ENCODE peak calls at places on chromosomes 3 and 15, in five cellular contexts. One of them, this sample, is unnamed. For H3K4me1, the result is how much of the 10 kb centered on the place peaks cover.

GRCh38 chr3:115148142-115148790 is 1.2 kb upstream of the ZBTB20 start:
- DNase-seq in kidney: no peak
- DNase-seq in SK-N-SH: no peak
- DNase-seq in NT2/D1: no peak
- DNase-seq in astrocyte: peak
- DNase-seq in this sample: no peak

GRCh38 chr15:31867536-31868442 is 162.5 kb upstream of the CHRNA7 start:
- DNase-seq in kidney: no peak
- DNase-seq in SK-N-SH: peak
- DNase-seq in NT2/D1: peak
- DNase-seq in astrocyte: peak
- DNase-seq in this sample: peak

GRCh38 chr3:53258600-53259426 is 3.0 kb upstream of the TKT start:
- DNase-seq in kidney: no peak
- DNase-seq in SK-N-SH: no peak
- DNase-seq in NT2/D1: peak
- DNase-seq in astrocyte: no peak
- DNase-seq in this sample: peak

GRCh38 chr3:45178131-45179023 is 32.2 kb upstream of the CDCP1 start:
- DNase-seq in kidney: no peak
- DNase-seq in SK-N-SH: no peak
- DNase-seq in NT2/D1: no peak
- DNase-seq in astrocyte: peak
- DNase-seq in this sample: no peak

GRCh38 chr3:21105784-21106183 is 645.2 kb downstream of the ZNF385D start:
- DNase-seq in kidney: no peak
- DNase-seq in SK-N-SH: no peak
- DNase-seq in NT2/D1: no peak
- DNase-seq in astrocyte: no peak
- DNase-seq in this sample: no peak

GRCh38 chr3:149216195-149216869 is 5.3 kb downstream of the CP start:
- DNase-seq in kidney: no peak
- DNase-seq in SK-N-SH: peak
- DNase-seq in NT2/D1: no peak
- DNase-seq in astrocyte: peak
- DNase-seq in this sample: no peak

GRCh38 chr3:64612916-64613526 is 74.8 kb downstream of the ADAMTS9 start:
- DNase-seq in kidney: no peak
- DNase-seq in SK-N-SH: peak
- DNase-seq in NT2/D1: no peak
- DNase-seq in astrocyte: peak
- DNase-seq in this sample: peak

GRCh38 chr3:153634683-153635082 is 472.7 kb downstream of the RAP2B start:
- DNase-seq in kidney: no peak
- DNase-seq in SK-N-SH: no peak
- DNase-seq in NT2/D1: no peak
- DNase-seq in astrocyte: no peak
- DNase-seq in this sample: no peak

GRCh38 chr3:123281929-123282328 is 80.2 kb downstream of the SEC22A start:
- DNase-seq in kidney: no peak
- DNase-seq in SK-N-SH: no peak
- DNase-seq in NT2/D1: no peak
- DNase-seq in astrocyte: no peak
- DNase-seq in this sample: peak

GRCh38 chr15:74235962-74236361 is at the start of gene CCDC33:
- DNase-seq in kidney: peak
- DNase-seq in SK-N-SH: no peak
- DNase-seq in NT2/D1: no peak
- DNase-seq in astrocyte: no peak
- DNase-seq in this sample: no peak

GRCh38 chr3:185024966-185025365 is 127.9 kb downstream of the C3orf70 start:
- DNase-seq in kidney: no peak
- DNase-seq in SK-N-SH: no peak
- DNase-seq in NT2/D1: no peak
- DNase-seq in astrocyte: no peak
- DNase-seq in this sample: no peak

GRCh38 chr3:50167782-50168317 is 12.7 kb downstream of the SEMA3F start:
- DNase-seq in kidney: no peak
- DNase-seq in SK-N-SH: no peak
- DNase-seq in NT2/D1: no peak
- DNase-seq in astrocyte: no peak
- DNase-seq in this sample: peak

GRCh38 chr3:50168791-50169190 is 13.7 kb downstream of the SEMA3F start:
- DNase-seq in kidney: no peak
- DNase-seq in SK-N-SH: no peak
- DNase-seq in NT2/D1: no peak
- DNase-seq in astrocyte: no peak
- DNase-seq in this sample: no peak

GRCh38 chr3:50169232-50169631 is 14.1 kb downstream of the SEMA3F start:
- DNase-seq in kidney: no peak
- DNase-seq in SK-N-SH: no peak
- DNase-seq in NT2/D1: no peak
- DNase-seq in astrocyte: no peak
- DNase-seq in this sample: no peak

GRCh38 chr3:50167069-50167781 is 12.1 kb downstream of the SEMA3F start:
- DNase-seq in kidney: peak
- DNase-seq in SK-N-SH: no peak
- DNase-seq in NT2/D1: no peak
- DNase-seq in astrocyte: peak
- DNase-seq in this sample: no peak

GRCh38 chr3:50168388-50168787 is 13.3 kb downstream of the SEMA3F start:
- DNase-seq in kidney: peak
- DNase-seq in SK-N-SH: no peak
- DNase-seq in NT2/D1: no peak
- DNase-seq in astrocyte: no peak
- DNase-seq in this sample: no peak
- H3K4me1 ChIP-seq in kidney: half or more
- H3K4me1 ChIP-seq in SK-N-SH: under half
- H3K4me1 ChIP-seq in NT2/D1: under half
- H3K4me1 ChIP-seq in astrocyte: half or more
- H3K4me1 ChIP-seq in this sample: under half

GRCh38 chr3:73605861-73606260 is 18.9 kb downstream of the PDZRN3 start:
- DNase-seq in kidney: no peak
- DNase-seq in SK-N-SH: no peak
- DNase-seq in NT2/D1: no peak
- DNase-seq in astrocyte: no peak
- DNase-seq in this sample: no peak
- H3K9ac ChIP-seq in kidney: no peak
- H3K9ac ChIP-seq in SK-N-SH: no peak
- H3K9ac ChIP-seq in NT2/D1: no peak
- H3K9ac ChIP-seq in astrocyte: no peak
- H3K9ac ChIP-seq in this sample: no peak

DNA sequence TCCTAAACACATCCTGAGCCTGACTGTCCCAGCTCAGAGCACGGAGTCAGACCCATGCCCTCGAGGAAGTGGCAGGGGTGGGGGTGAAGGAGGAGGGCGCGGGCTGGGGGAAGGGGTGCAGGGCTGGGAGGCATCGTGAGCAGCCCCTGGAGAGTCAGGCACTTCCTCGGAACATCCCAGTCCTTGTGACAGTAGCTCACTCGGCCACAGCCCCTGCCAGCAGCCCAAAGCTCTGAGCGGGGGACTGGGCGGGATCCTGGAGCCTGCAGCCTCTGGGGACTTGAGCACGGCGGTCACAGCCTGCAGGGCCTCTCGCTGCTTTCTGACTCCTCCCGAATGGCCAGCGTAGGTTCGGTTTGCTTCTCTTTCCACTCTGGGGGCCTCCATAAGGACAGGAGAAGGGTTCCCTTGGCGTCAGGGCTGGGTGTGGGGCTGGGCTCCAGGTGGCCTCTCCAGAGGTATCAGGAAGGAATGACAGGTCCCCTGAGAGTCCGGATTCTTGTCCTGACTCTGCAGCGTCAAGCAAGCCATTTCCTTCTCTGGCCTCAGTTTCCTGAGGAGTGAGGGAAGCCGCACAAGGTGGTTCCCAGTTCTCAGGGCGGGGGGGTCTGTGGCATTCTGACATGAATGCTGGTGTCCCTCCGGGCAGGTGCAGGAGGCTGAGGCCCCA is 20.9 kb downstream of the PSTPIP1 start:
- DNase-seq in kidney: no peak
- DNase-seq in SK-N-SH: no peak
- DNase-seq in NT2/D1: no peak
- DNase-seq in astrocyte: no peak
- DNase-seq in this sample: peak
- H3K4me1 ChIP-seq in kidney: under half
- H3K4me1 ChIP-seq in SK-N-SH: under half
- H3K4me1 ChIP-seq in NT2/D1: under half
- H3K4me1 ChIP-seq in astrocyte: under half
- H3K4me1 ChIP-seq in this sample: under half

DNA sequence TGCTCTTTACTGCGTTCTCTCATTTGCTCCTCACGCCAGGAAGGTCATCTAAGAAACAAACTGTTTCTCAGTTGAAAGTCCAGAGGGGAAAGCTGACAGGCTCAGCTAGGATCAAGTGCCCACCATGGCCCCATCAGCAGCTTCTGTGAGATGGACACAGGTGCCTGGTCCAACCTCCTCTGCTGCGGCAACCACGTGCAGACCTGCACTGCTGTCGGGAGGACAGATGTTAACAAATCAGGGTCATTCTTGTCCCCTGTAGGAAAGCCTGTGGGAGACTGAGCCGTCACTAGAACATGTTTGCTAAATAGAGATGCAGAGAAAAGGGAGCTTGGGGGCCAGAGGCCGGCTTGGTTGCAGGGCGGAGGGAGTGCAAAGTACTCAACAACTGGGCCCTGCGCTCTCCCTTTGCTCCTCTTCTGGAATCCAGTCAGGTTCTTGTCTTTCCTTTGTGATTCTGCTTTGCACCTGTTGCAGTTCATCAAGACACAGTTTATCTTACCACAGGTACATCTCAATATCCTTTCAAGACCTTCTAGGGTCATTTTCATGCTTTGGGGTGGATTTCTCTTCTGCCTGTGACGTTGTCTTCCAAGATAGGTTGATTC is 20.9 kb downstream of the GPD1L start:
- DNase-seq in kidney: no peak
- DNase-seq in SK-N-SH: no peak
- DNase-seq in NT2/D1: no peak
- DNase-seq in astrocyte: no peak
- DNase-seq in this sample: no peak
- H3K9ac ChIP-seq in kidney: no peak
- H3K9ac ChIP-seq in SK-N-SH: no peak
- H3K9ac ChIP-seq in NT2/D1: no peak
- H3K9ac ChIP-seq in astrocyte: no peak
- H3K9ac ChIP-seq in this sample: no peak

GRCh38 chr3:26104856-26105255 is 315.0 kb downstream of the OXSM start:
- DNase-seq in kidney: no peak
- DNase-seq in SK-N-SH: no peak
- DNase-seq in NT2/D1: no peak
- DNase-seq in astrocyte: no peak
- DNase-seq in this sample: no peak
- H3K4me1 ChIP-seq in kidney: under half
- H3K4me1 ChIP-seq in SK-N-SH: under half
- H3K4me1 ChIP-seq in NT2/D1: under half
- H3K4me1 ChIP-seq in astrocyte: under half
- H3K4me1 ChIP-seq in this sample: under half

GRCh38 chr3:126971891-126972351 is 11.0 kb upstream of the PLXNA1 start:
- DNase-seq in kidney: peak
- DNase-seq in SK-N-SH: peak
- DNase-seq in NT2/D1: no peak
- DNase-seq in astrocyte: peak
- DNase-seq in this sample: peak
- H3K9ac ChIP-seq in kidney: no peak
- H3K9ac ChIP-seq in SK-N-SH: no peak
- H3K9ac ChIP-seq in NT2/D1: peak
- H3K9ac ChIP-seq in astrocyte: no peak
- H3K9ac ChIP-seq in this sample: no peak

GRCh38 chr3:127762787-127763105 is 59.6 kb downstream of the MGLL start:
- DNase-seq in kidney: no peak
- DNase-seq in SK-N-SH: no peak
- DNase-seq in NT2/D1: no peak
- DNase-seq in astrocyte: no peak
- DNase-seq in this sample: no peak

GRCh38 chr3:127764841-127765362 is 57.4 kb downstream of the MGLL start:
- DNase-seq in kidney: no peak
- DNase-seq in SK-N-SH: no peak
- DNase-seq in NT2/D1: no peak
- DNase-seq in astrocyte: peak
- DNase-seq in this sample: no peak

GRCh38 chr3:127764301-127764700 is 58.0 kb downstream of the MGLL start:
- DNase-seq in kidney: no peak
- DNase-seq in SK-N-SH: no peak
- DNase-seq in NT2/D1: no peak
- DNase-seq in astrocyte: no peak
- DNase-seq in this sample: no peak

GRCh38 chr3:127763337-127763736 is 59.0 kb downstream of the MGLL start:
- DNase-seq in kidney: no peak
- DNase-seq in SK-N-SH: no peak
- DNase-seq in NT2/D1: no peak
- DNase-seq in astrocyte: no peak
- DNase-seq in this sample: no peak

DNA sequence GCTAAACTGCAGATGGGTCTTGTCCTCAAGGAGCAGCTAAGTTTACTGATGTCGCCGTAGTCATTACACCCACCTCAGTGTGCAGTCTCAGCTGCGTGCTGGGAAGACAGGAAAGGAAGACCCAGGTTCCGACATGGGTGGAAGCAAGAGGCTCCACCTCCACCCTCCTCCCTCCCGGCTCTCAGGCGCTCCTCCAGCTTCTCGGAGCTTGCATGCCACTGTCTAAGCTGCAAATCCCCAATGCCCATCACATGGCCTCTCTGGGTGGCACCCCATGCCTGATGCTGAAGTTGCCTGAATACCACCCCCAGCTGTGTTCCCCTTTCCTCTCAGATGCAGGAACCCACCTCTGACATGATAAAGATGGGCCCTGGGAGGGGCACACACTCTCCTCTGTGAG is 58.5 kb downstream of the MGLL start:
- DNase-seq in kidney: no peak
- DNase-seq in SK-N-SH: no peak
- DNase-seq in NT2/D1: no peak
- DNase-seq in astrocyte: no peak
- DNase-seq in this sample: no peak
- H3K4me1 ChIP-seq in kidney: under half
- H3K4me1 ChIP-seq in SK-N-SH: under half
- H3K4me1 ChIP-seq in NT2/D1: under half
- H3K4me1 ChIP-seq in astrocyte: under half
- H3K4me1 ChIP-seq in this sample: under half

DNA sequence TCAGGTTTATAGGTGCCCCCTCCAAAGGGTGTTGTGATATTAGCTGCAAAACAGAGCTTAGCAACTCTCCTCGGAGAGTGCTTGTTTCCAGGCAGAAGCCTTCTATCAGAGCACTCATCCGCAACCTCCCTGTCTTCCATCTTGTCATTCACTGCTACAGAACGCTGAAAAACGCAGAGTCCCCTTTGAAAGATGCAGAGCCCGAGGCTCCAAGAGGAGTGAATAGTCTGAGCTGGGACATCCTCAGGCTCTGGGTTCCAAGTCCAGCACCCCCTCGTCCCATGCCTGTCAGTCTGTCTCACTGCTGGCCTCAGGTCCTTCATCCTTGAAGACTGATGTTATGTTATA is 84.5 kb downstream of the CPN2 start:
- DNase-seq in kidney: no peak
- DNase-seq in SK-N-SH: no peak
- DNase-seq in NT2/D1: no peak
- DNase-seq in astrocyte: no peak
- DNase-seq in this sample: no peak
- H3K9ac ChIP-seq in kidney: no peak
- H3K9ac ChIP-seq in SK-N-SH: no peak
- H3K9ac ChIP-seq in NT2/D1: no peak
- H3K9ac ChIP-seq in astrocyte: no peak
- H3K9ac ChIP-seq in this sample: no peak